ENCODE peak calls at places on chromosomes 1 and 21, in seven cellular contexts. W is cardiac muscle cell, X is fibroblast of lung, Y is pancreas, D is endodermal cell, I is HCT116, E is prostate gland. J is an unnamed sample.
A peak's percentile ranks its signal among the peaks of the same experiment; 100 is the strongest.

GRCh38 chr1:17309701-17310640 is 2.0 kb downstream of the PADI4 start:
- DNase-seq in Y (no peak), X (no peak), W (no peak), D (peak; percentile 72), I (no peak), E (no peak), J (no peak)

GRCh38 chr1:41890841-41891311 is 27.8 kb downstream of the HIVEP3 start:
- DNase-seq in I (no peak), E (peak; percentile 32), D (no peak), X (peak; percentile 71), Y (peak; percentile 65), W (peak; percentile 29), J (peak; percentile 53)

GRCh38 chr1:169698976-169699375 is 12.4 kb downstream of the SELL start:
- DNase-seq in W (no peak), X (no peak), E (no peak), I (no peak), Y (no peak), D (no peak), J (no peak)

GRCh38 chr21:45560106-45561021 is 18.1 kb upstream of the SLC19A1 start:
- DNase-seq in E (no peak), I (no peak), D (peak; percentile 43), W (no peak), X (no peak), Y (no peak), J (no peak)

GRCh38 chr1:176854725-176855433 is 309.6 kb downstream of the ASTN1 start:
- DNase-seq in I (no peak), D (no peak), X (no peak), Y (peak; percentile 38), W (no peak), E (no peak), J (no peak)

GRCh38 chr1:53076721-53077598 is 14.9 kb downstream of the PODN start:
- DNase-seq in Y (no peak), X (no peak), D (no peak), E (no peak), W (no peak), I (no peak), J (no peak)

GRCh38 chr1:209434631-209435217 is 148.8 kb upstream of the CAMK1G start:
- DNase-seq in E (no peak), X (no peak), D (peak; percentile 61), I (no peak), W (no peak), Y (no peak), J (no peak)

GRCh38 chr1:58943776-58944175 is 159.9 kb upstream of the JUN start:
- DNase-seq in X (no peak), E (no peak), D (no peak), W (no peak), I (no peak), Y (no peak), J (no peak)

GRCh38 chr1:239982762-239983161 is 108.9 kb upstream of the FMN2 start:
- DNase-seq in Y (no peak), D (no peak), E (no peak), W (no peak), X (peak; percentile 53), I (no peak), J (no peak)

GRCh38 chr1:8373547-8374270 is 55.8 kb downstream of the SLC45A1 start:
- DNase-seq in X (peak; percentile 91), W (peak; percentile 85), E (peak; percentile 80), I (peak; percentile 4), D (no peak), Y (peak; percentile 50), J (peak; percentile 88)

GRCh38 chr1:77220687-77221463 is 1.6 kb upstream of the PIGK start:
- DNase-seq in D (no peak), Y (no peak), E (no peak), W (peak; percentile 94), I (no peak), X (peak; percentile 77), J (no peak)

GRCh38 chr1:32680642-32681041 is 21.9 kb downstream of the SYNC start:
- DNase-seq in W (no peak), X (no peak), D (no peak), I (no peak), Y (no peak), E (no peak), J (no peak)

GRCh38 chr1:192861860-192862259 is 53.0 kb downstream of the RGS2 start:
- DNase-seq in X (no peak), I (no peak), W (no peak), Y (no peak), E (peak; percentile 56), D (no peak), J (no peak)

GRCh38 chr1:14487671-14488070 is 110.8 kb upstream of the KAZN start:
- DNase-seq in E (no peak), I (no peak), W (peak; percentile 18), Y (no peak), X (peak; percentile 64), D (no peak), J (no peak)

GRCh38 chr1:115838805-115839705 is 1.9 kb downstream of the NHLH2 start:
- DNase-seq in I (no peak), W (no peak), Y (peak; percentile 43), X (peak; percentile 14), D (peak; percentile 91), E (peak; percentile 64), J (peak; percentile 21)

GRCh38 chr1:238710697-238711096 is 675.7 kb upstream of the CHRM3 start:
- DNase-seq in D (peak; percentile 51), I (no peak), W (peak; percentile 5), E (no peak), Y (no peak), X (no peak), J (no peak)

GRCh38 chr1:41662061-41662655 is 177.7 kb upstream of the EDN2 start:
- DNase-seq in D (peak; percentile 85), Y (peak; percentile 39), W (peak; percentile 79), I (peak; percentile 44), E (peak; percentile 73), X (peak; percentile 83), J (peak; percentile 72)

GRCh38 chr1:162590101-162590500 is 28.6 kb downstream of the UAP1 start:
- DNase-seq in D (no peak), X (no peak), E (no peak), Y (no peak), W (no peak), I (no peak), J (no peak)

GRCh38 chr21:45420623-45421041 is 15.7 kb downstream of the COL18A1 start:
- DNase-seq in D (no peak), Y (peak; percentile 71), I (no peak), X (peak; percentile 40), W (no peak), E (no peak), J (peak; percentile 96)

GRCh38 chr1:196608401-196609113 is at the start of gene KCNT2:
- DNase-seq in X (peak; percentile 88), E (peak; percentile 12), W (peak; percentile 91), I (no peak), D (peak; percentile 98), Y (peak; percentile 43), J (peak; percentile 61)

GRCh38 chr1:33610864-33611455 is 138.5 kb downstream of the ZSCAN20 start:
- DNase-seq in E (no peak), W (no peak), I (no peak), Y (no peak), D (no peak), X (no peak), J (no peak)

GRCh38 chr21:31733521-31734149 is 1.7 kb upstream of the SCAF4 start:
- DNase-seq in D (no peak), W (no peak), Y (no peak), E (no peak), I (no peak), X (no peak), J (no peak)

GRCh38 chr1:174080819-174081218 is 58.7 kb upstream of the RC3H1 start:
- DNase-seq in D (peak; percentile 58), I (no peak), W (no peak), X (no peak), E (no peak), Y (no peak), J (no peak)

GRCh38 chr1:247111636-247112478 is 7.7 kb upstream of the ZNF669 start:
- DNase-seq in W (peak; percentile 67), E (peak; percentile 26), I (no peak), Y (peak; percentile 68), X (peak; percentile 63), D (peak; percentile 80), J (peak; percentile 79)

GRCh38 chr21:35005825-35006224 is 43.3 kb downstream of the RUNX1 start:
- DNase-seq in E (no peak), W (no peak), D (no peak), I (no peak), Y (no peak), X (no peak), J (no peak)

GRCh38 chr1:155934097-155934932 is at the start of gene KHDC4:
- DNase-seq in W (peak; percentile 99), X (peak; percentile 99), E (peak; percentile 98), D (peak; percentile 98), I (peak; percentile 98), Y (peak; percentile 91), J (peak; percentile 97)
- TF ChIP-seq CTCF in W (no peak), X (no peak), E (no peak), D (peak; percentile 29), I (no peak), Y (no peak), J (peak; percentile 21)

GRCh38 chr1:91741301-91741700 is 144.7 kb downstream of the TGFBR3 start:
- DNase-seq in D (no peak), Y (no peak), I (no peak), W (no peak), E (no peak), X (peak; percentile 71), J (no peak)
- H3K27ac ChIP-seq in D (no peak overlapping the region), Y (no peak overlapping the region), I (no peak overlapping the region), W (no peak overlapping the region), E (no peak overlapping the region), X (no peak overlapping the region), J (no peak overlapping the region)

DNA sequence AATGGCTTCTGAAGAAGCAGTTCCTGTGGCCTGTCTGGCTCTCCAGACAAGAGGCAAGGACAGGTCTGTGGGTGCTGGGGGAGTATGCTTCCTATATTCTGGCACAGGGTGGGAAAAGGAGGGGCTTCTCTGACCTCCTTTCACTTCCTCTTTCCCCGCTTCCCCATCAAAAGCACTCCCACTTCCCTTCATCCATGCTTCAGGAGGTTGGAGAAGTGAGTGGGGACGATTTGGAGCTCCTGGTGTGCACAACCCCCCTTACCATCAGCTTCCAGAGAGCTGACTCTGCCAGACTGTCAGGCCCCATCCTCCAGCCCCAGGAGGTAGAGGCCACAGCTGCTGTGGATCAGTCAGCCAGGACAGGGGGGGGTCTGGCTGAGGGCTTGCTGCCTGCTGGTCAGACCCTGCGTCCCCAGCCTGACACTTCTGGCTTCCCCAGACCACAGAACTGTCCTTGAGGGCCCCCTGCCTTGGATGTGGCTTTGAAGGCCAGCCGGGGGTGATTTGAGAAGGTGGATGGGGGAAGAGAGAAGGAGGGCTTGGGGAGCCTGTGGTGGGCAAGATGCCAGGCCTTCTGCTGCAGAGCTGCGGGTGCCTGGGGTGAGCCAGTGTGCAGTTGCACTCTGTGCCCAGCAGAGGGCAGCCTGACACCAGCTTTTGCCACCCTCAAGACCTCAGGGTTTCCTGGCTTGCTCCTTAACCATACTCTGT is 21.5 kb upstream of the TMEM222 start:
- DNase-seq in I (peak; percentile 69), D (peak; percentile 95), W (peak; percentile 96), Y (peak; percentile 83), X (peak; percentile 92), E (peak; percentile 79), J (peak; percentile 77)
- TF ChIP-seq CTCF in I (peak; percentile 93), D (peak; percentile 99), W (peak; percentile 92), Y (peak; percentile 99), X (peak; percentile 89), E (peak; percentile 95), J (peak; percentile 97)

DNA sequence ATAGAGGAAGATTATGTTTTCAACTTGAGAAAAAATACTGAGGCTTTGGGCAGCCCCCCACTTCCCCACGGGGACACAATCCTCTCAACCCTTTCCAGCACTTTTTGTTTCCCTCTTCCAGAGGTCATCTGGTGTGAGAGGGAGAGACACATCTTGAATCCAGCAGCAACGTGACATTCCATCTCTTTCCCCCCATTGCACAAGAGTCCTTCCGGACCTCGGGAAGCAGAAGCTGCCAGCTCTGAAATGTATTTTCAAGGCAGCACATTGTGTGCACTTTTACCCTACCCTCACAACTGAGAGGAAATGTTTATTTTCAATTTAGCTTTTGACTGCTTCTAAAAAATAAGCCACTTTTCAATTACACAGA is 43.0 kb upstream of the FMO2 start:
- DNase-seq in I (no peak), X (peak; percentile 54), D (no peak), Y (no peak), E (peak; percentile 17), W (peak; percentile 95), J (peak; percentile 14)
- H3K27ac ChIP-seq in I (no peak overlapping the region), X (peak overlapping the region; percentile 80), D (no peak overlapping the region), Y (peak overlapping the region; percentile 35), E (peak overlapping the region; percentile 66), W (no peak overlapping the region), J (peak overlapping the region; percentile 83)

J was measured in thyroid gland.